ENCODE peak calls at places on chromosomes 1 and 21, in five cellular contexts. J is GM12878, P is GM12891, V is H1, C is K562. L is an unnamed sample.

GRCh38 chr1:52629021-52629643 is 3.8 kb upstream of the SHISAL2A start:
- DNase-seq in J (no peak), P (no peak), V (peak), C (no peak), L (no peak)

GRCh38 chr1:116826818-116827606 is 72.8 kb downstream of the CD2 start:
- DNase-seq in J (peak), P (peak), V (no peak), C (peak), L (peak)

GRCh38 chr1:109197163-109198042 is 16.3 kb upstream of the SARS1 start:
- DNase-seq in J (no peak), P (no peak), V (no peak), C (peak), L (no peak)

GRCh38 chr1:229336345-229336744 is 6.5 kb downstream of the CCSAP start:
- DNase-seq in J (no peak), P (no peak), V (no peak), C (no peak), L (no peak)

GRCh38 chr21:38989745-38990423 is 184.2 kb downstream of the ETS2 start:
- DNase-seq in J (no peak), P (no peak), V (no peak), C (no peak), L (no peak)

GRCh38 chr1:59827055-59827643 is 12.4 kb downstream of the HOOK1 start:
- DNase-seq in J (no peak), P (no peak), V (no peak), C (no peak), L (no peak)

GRCh38 chr1:19582318-19582717 is 61.8 kb upstream of the NBL1 start:
- DNase-seq in J (peak), P (peak), V (peak), C (peak), L (peak)

GRCh38 chr1:51734899-51735745 is 118.2 kb downstream of the OSBPL9 start:
- DNase-seq in J (no peak), P (no peak), V (no peak), C (peak), L (no peak)

GRCh38 chr1:24347159-24347931 is 28.2 kb downstream of the GRHL3 start:
- DNase-seq in J (no peak), P (no peak), V (no peak), C (no peak), L (no peak)

GRCh38 chr1:230288641-230289349 is 137.3 kb downstream of the PGBD5 start:
- DNase-seq in J (no peak), P (no peak), V (no peak), C (no peak), L (no peak)

GRCh38 chr21:18493420-18493819 is 89.8 kb upstream of the TMPRSS15 start:
- DNase-seq in J (no peak), P (no peak), V (no peak), C (no peak), L (no peak)

GRCh38 chr1:160418483-160418882 is 18.1 kb downstream of the VANGL2 start:
- DNase-seq in J (no peak), P (no peak), V (no peak), C (no peak), L (no peak)

GRCh38 chr1:29629814-29630516 is 393.6 kb downstream of the PTPRU start:
- DNase-seq in J (no peak), P (no peak), V (no peak), C (no peak), L (no peak)

GRCh38 chr1:194870860-194871259 is 1684.4 kb upstream of the B3GALT2 start:
- DNase-seq in J (no peak), P (no peak), V (no peak), C (no peak), L (no peak)

GRCh38 chr1:26856604-26857469 is 6.1 kb upstream of the SFN start:
- DNase-seq in J (no peak), P (no peak), V (no peak), C (no peak), L (no peak)

GRCh38 chr1:205812271-205812877 is 624 bp downstream of the SLC41A1 start:
- DNase-seq in J (no peak), P (no peak), V (peak), C (peak), L (no peak)

GRCh38 chr1:34668063-34668462 is 86.8 kb upstream of the GJB5 start:
- DNase-seq in J (no peak), P (no peak), V (no peak), C (no peak), L (no peak)

GRCh38 chr1:76374111-76374510 is 299.6 kb downstream of the ST6GALNAC3 start:
- DNase-seq in J (no peak), P (no peak), V (no peak), C (no peak), L (no peak)

DNA sequence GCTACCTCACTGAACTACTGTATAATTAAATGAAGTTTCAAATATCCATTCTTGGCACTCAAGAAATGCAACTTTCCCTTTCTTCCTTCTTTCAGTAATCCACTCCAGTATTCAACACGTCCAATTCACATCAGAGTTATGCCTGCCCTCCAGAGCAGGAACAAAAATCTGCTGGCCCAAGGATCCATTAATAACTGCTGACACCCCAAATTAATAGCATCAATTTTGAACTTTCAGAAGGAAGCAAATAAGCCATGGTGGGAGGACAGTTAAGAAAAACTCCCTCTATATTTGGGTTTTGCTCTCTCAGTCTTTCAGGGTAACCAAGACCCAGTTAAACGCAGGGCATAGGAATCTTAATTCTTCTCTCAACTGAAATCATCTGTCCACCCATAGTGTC is 31.9 kb upstream of the TNFSF4 start:
- DNase-seq in J (no peak), P (no peak), V (no peak), C (no peak), L (no peak)
- TF ChIP-seq POLR2AphosphoS5 in J (no peak), P (no peak), V (no peak), C (no peak), L (no peak)

DNA sequence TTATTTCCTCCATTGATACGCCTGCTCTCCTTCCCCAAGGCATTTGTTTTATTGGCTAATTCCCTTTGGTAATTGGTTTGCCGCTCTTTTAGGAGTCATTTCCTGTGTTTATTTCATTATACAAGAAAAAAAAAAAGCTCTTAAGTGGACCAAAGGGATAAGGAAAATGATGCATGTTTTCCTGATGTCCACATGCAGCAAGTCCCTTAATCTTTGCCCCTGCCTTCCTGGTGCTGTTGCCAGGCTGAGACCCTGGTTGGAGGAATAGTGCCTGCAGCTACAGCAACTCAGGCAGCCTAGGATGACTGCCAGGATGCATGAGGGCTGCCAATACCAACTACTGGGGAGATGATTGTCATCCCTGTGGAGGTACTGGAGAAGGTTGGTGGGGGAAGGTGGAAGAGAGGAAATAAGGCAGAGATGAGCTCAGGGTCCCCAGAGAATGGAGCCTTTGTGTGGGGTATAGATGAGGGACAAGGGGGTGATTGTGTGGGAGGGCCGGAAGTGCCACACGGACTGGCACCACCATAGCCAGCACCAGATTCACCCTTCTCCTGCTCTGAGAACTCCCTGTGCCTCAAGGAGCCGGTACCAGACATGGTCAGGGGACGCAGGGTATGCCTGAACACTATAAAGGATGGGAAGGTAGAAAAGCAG is 6.1 kb upstream of the GATAD2B start:
- DNase-seq in J (no peak), P (no peak), V (no peak), C (no peak), L (no peak)
- TF ChIP-seq TAF1 in J (no peak), P (no peak), V (no peak), C (no peak), L (no peak)

GRCh38 chr1:214493126-214493796 is 58.1 kb downstream of the PTPN14 start:
- DNase-seq in J (no peak), P (no peak), V (no peak), C (no peak), L (no peak)

GRCh38 chr1:214491468-214492120 is 59.8 kb downstream of the PTPN14 start:
- DNase-seq in J (no peak), P (no peak), V (no peak), C (no peak), L (no peak)

GRCh38 chr1:214492405-214493075 is 58.9 kb downstream of the PTPN14 start:
- DNase-seq in J (no peak), P (no peak), V (no peak), C (no peak), L (no peak)

GRCh38 chr1:214496126-214496525 is 55.3 kb downstream of the PTPN14 start:
- DNase-seq in J (no peak), P (no peak), V (no peak), C (no peak), L (no peak)

GRCh38 chr1:214494706-214495105 is 56.7 kb downstream of the PTPN14 start:
- DNase-seq in J (no peak), P (no peak), V (no peak), C (no peak), L (no peak)
- TF ChIP-seq POLR2AphosphoS5 in J (no peak), P (no peak), V (no peak), C (no peak), L (no peak)

GRCh38 chr1:162030741-162031280 is 7.1 kb upstream of the OLFML2B start:
- DNase-seq in J (no peak), P (no peak), V (no peak), C (no peak), L (no peak)

GRCh38 chr1:162033445-162033844 is 9.8 kb upstream of the OLFML2B start:
- DNase-seq in J (no peak), P (no peak), V (no peak), C (no peak), L (no peak)

GRCh38 chr1:162026906-162027305 is 3.2 kb upstream of the OLFML2B start:
- DNase-seq in J (no peak), P (no peak), V (no peak), C (no peak), L (no peak)

GRCh38 chr1:162028726-162029125 is 5.1 kb upstream of the OLFML2B start:
- DNase-seq in J (peak), P (no peak), V (no peak), C (no peak), L (no peak)

GRCh38 chr1:162029205-162029604 is 5.5 kb upstream of the OLFML2B start:
- DNase-seq in J (no peak), P (no peak), V (no peak), C (no peak), L (no peak)
- TF ChIP-seq TAF1 in J (no peak), P (no peak), V (no peak), C (no peak), L (no peak)

GRCh38 chr21:45109831-45110492 is 35.6 kb downstream of the ADARB1 start:
- DNase-seq in J (peak), P (peak), V (no peak), C (peak), L (peak)
- TF ChIP-seq POLR2AphosphoS5 in J (no peak), P (no peak), V (no peak), C (no peak), L (no peak)

GRCh38 chr1:199918196-199918789 is 109.2 kb upstream of the NR5A2 start:
- DNase-seq in J (no peak), P (no peak), V (no peak), C (no peak), L (no peak)

GRCh38 chr1:199909137-199909536 is 118.4 kb upstream of the NR5A2 start:
- DNase-seq in J (no peak), P (no peak), V (no peak), C (no peak), L (no peak)

GRCh38 chr1:199913313-199913712 is 114.2 kb upstream of the NR5A2 start:
- DNase-seq in J (no peak), P (no peak), V (no peak), C (no peak), L (no peak)

GRCh38 chr1:199914546-199914945 is 113.0 kb upstream of the NR5A2 start:
- DNase-seq in J (no peak), P (no peak), V (no peak), C (no peak), L (no peak)
- TF ChIP-seq TAF1 in J (no peak), P (no peak), V (no peak), C (no peak), L (no peak)